ENCODE peak calls at places on chromosomes 2 and 18, in eight cellular contexts. One of them, this sample, is unnamed.

GRCh38 chr2:11438555-11439080 is 27.3 kb downstream of the E2F6 start:
- DNase-seq in spleen: no peak
- DNase-seq in IMR-90: no peak
- DNase-seq in Peyer's patch: no peak
- DNase-seq in endothelial cell of umbilical vein: no peak
- DNase-seq in NB4: no peak
- DNase-seq in adrenal gland: no peak
- DNase-seq in heart left ventricle: no peak
- DNase-seq in this sample: no peak

GRCh38 chr2:119122663-119123062 is 35.9 kb downstream of the C1QL2 start:
- DNase-seq in spleen: no peak
- DNase-seq in IMR-90: no peak
- DNase-seq in Peyer's patch: no peak
- DNase-seq in endothelial cell of umbilical vein: no peak
- DNase-seq in NB4: no peak
- DNase-seq in adrenal gland: no peak
- DNase-seq in heart left ventricle: no peak
- DNase-seq in this sample: no peak

GRCh38 chr2:112614201-112614840 is 29.9 kb downstream of the CHCHD5 start:
- DNase-seq in spleen: peak
- DNase-seq in IMR-90: no peak
- DNase-seq in Peyer's patch: no peak
- DNase-seq in endothelial cell of umbilical vein: no peak
- DNase-seq in NB4: no peak
- DNase-seq in adrenal gland: no peak
- DNase-seq in heart left ventricle: no peak
- DNase-seq in this sample: no peak

GRCh38 chr2:39356922-39357639 is 80.0 kb downstream of the MAP4K3 start:
- DNase-seq in spleen: no peak
- DNase-seq in IMR-90: no peak
- DNase-seq in Peyer's patch: no peak
- DNase-seq in endothelial cell of umbilical vein: no peak
- DNase-seq in NB4: no peak
- DNase-seq in adrenal gland: no peak
- DNase-seq in heart left ventricle: no peak
- DNase-seq in this sample: no peak

GRCh38 chr18:45702871-45703270 is 21.1 kb upstream of the SLC14A1 start:
- DNase-seq in spleen: no peak
- DNase-seq in IMR-90: peak
- DNase-seq in Peyer's patch: no peak
- DNase-seq in endothelial cell of umbilical vein: no peak
- DNase-seq in NB4: no peak
- DNase-seq in adrenal gland: no peak
- DNase-seq in heart left ventricle: no peak
- DNase-seq in this sample: no peak

GRCh38 chr2:8251291-8251690 is 430.6 kb upstream of the ID2 start:
- DNase-seq in spleen: no peak
- DNase-seq in IMR-90: no peak
- DNase-seq in Peyer's patch: no peak
- DNase-seq in endothelial cell of umbilical vein: no peak
- DNase-seq in NB4: peak
- DNase-seq in adrenal gland: no peak
- DNase-seq in heart left ventricle: no peak
- DNase-seq in this sample: no peak

GRCh38 chr2:207394812-207395534 is 134.8 kb upstream of the CREB1 start:
- DNase-seq in spleen: no peak
- DNase-seq in IMR-90: peak
- DNase-seq in Peyer's patch: no peak
- DNase-seq in endothelial cell of umbilical vein: peak
- DNase-seq in NB4: peak
- DNase-seq in adrenal gland: peak
- DNase-seq in heart left ventricle: no peak
- DNase-seq in this sample: no peak

GRCh38 chr2:167844714-167845530 is 402.5 kb downstream of the STK39 start:
- DNase-seq in spleen: no peak
- DNase-seq in IMR-90: no peak
- DNase-seq in Peyer's patch: no peak
- DNase-seq in endothelial cell of umbilical vein: no peak
- DNase-seq in NB4: peak
- DNase-seq in adrenal gland: no peak
- DNase-seq in heart left ventricle: no peak
- DNase-seq in this sample: no peak

GRCh38 chr2:48600204-48600813 is 17.3 kb upstream of the GTF2A1L start:
- DNase-seq in spleen: no peak
- DNase-seq in IMR-90: peak
- DNase-seq in Peyer's patch: no peak
- DNase-seq in endothelial cell of umbilical vein: peak
- DNase-seq in NB4: peak
- DNase-seq in adrenal gland: no peak
- DNase-seq in heart left ventricle: no peak
- DNase-seq in this sample: no peak

GRCh38 chr2:135151615-135152014 is 99.5 kb downstream of the RAB3GAP1 start:
- DNase-seq in spleen: no peak
- DNase-seq in IMR-90: no peak
- DNase-seq in Peyer's patch: no peak
- DNase-seq in endothelial cell of umbilical vein: no peak
- DNase-seq in NB4: no peak
- DNase-seq in adrenal gland: no peak
- DNase-seq in heart left ventricle: no peak
- DNase-seq in this sample: no peak

GRCh38 chr2:39141346-39142011 is 20.6 kb upstream of the SOS1 start:
- DNase-seq in spleen: no peak
- DNase-seq in IMR-90: no peak
- DNase-seq in Peyer's patch: peak
- DNase-seq in endothelial cell of umbilical vein: no peak
- DNase-seq in NB4: peak
- DNase-seq in adrenal gland: no peak
- DNase-seq in heart left ventricle: no peak
- DNase-seq in this sample: no peak

GRCh38 chr18:11950824-11951223 is 30.5 kb upstream of the IMPA2 start:
- DNase-seq in spleen: peak
- DNase-seq in IMR-90: no peak
- DNase-seq in Peyer's patch: no peak
- DNase-seq in endothelial cell of umbilical vein: no peak
- DNase-seq in NB4: no peak
- DNase-seq in adrenal gland: no peak
- DNase-seq in heart left ventricle: no peak
- DNase-seq in this sample: no peak

GRCh38 chr18:79540161-79540913 is 139.3 kb upstream of the CTDP1 start:
- DNase-seq in spleen: peak
- DNase-seq in IMR-90: no peak
- DNase-seq in Peyer's patch: no peak
- DNase-seq in endothelial cell of umbilical vein: no peak
- DNase-seq in NB4: no peak
- DNase-seq in adrenal gland: no peak
- DNase-seq in heart left ventricle: peak
- DNase-seq in this sample: peak

GRCh38 chr2:222499226-222499625 is 74.9 kb downstream of the SGPP2 start:
- DNase-seq in spleen: no peak
- DNase-seq in IMR-90: no peak
- DNase-seq in Peyer's patch: no peak
- DNase-seq in endothelial cell of umbilical vein: no peak
- DNase-seq in NB4: no peak
- DNase-seq in adrenal gland: no peak
- DNase-seq in heart left ventricle: no peak
- DNase-seq in this sample: no peak

GRCh38 chr2:119178811-119179601 is 20.5 kb upstream of the C1QL2 start:
- DNase-seq in spleen: no peak
- DNase-seq in IMR-90: no peak
- DNase-seq in Peyer's patch: no peak
- DNase-seq in endothelial cell of umbilical vein: no peak
- DNase-seq in NB4: no peak
- DNase-seq in adrenal gland: no peak
- DNase-seq in heart left ventricle: no peak
- DNase-seq in this sample: peak

GRCh38 chr2:160169401-160169918 is 30.6 kb downstream of the ITGB6 start:
- DNase-seq in spleen: no peak
- DNase-seq in IMR-90: no peak
- DNase-seq in Peyer's patch: no peak
- DNase-seq in endothelial cell of umbilical vein: no peak
- DNase-seq in NB4: no peak
- DNase-seq in adrenal gland: no peak
- DNase-seq in heart left ventricle: no peak
- DNase-seq in this sample: no peak

GRCh38 chr2:28377984-28378678 is 14.5 kb upstream of the FOSL2 start:
- DNase-seq in spleen: no peak
- DNase-seq in IMR-90: no peak
- DNase-seq in Peyer's patch: no peak
- DNase-seq in endothelial cell of umbilical vein: no peak
- DNase-seq in NB4: peak
- DNase-seq in adrenal gland: no peak
- DNase-seq in heart left ventricle: no peak
- DNase-seq in this sample: peak

GRCh38 chr2:74440378-74441110 is 1.2 kb downstream of the RTKN start:
- DNase-seq in spleen: peak
- DNase-seq in IMR-90: peak
- DNase-seq in Peyer's patch: peak
- DNase-seq in endothelial cell of umbilical vein: peak
- DNase-seq in NB4: peak
- DNase-seq in adrenal gland: peak
- DNase-seq in heart left ventricle: peak
- DNase-seq in this sample: peak

GRCh38 chr2:214529514-214529913 is 118.7 kb downstream of the VWC2L start:
- DNase-seq in spleen: no peak
- DNase-seq in IMR-90: no peak
- DNase-seq in Peyer's patch: no peak
- DNase-seq in endothelial cell of umbilical vein: no peak
- DNase-seq in NB4: no peak
- DNase-seq in adrenal gland: no peak
- DNase-seq in heart left ventricle: no peak
- DNase-seq in this sample: no peak

GRCh38 chr2:121635371-121635770 is 13.9 kb downstream of the CLASP1 start:
- DNase-seq in spleen: no peak
- DNase-seq in IMR-90: no peak
- DNase-seq in Peyer's patch: no peak
- DNase-seq in endothelial cell of umbilical vein: no peak
- DNase-seq in NB4: peak
- DNase-seq in adrenal gland: no peak
- DNase-seq in heart left ventricle: no peak
- DNase-seq in this sample: no peak

GRCh38 chr2:42800461-42800962 is 8.1 kb upstream of the HAAO start:
- DNase-seq in spleen: no peak
- DNase-seq in IMR-90: no peak
- DNase-seq in Peyer's patch: no peak
- DNase-seq in endothelial cell of umbilical vein: no peak
- DNase-seq in NB4: no peak
- DNase-seq in adrenal gland: no peak
- DNase-seq in heart left ventricle: no peak
- DNase-seq in this sample: no peak
- TF ChIP-seq POLR2A in spleen: no peak
- TF ChIP-seq POLR2A in IMR-90: no peak
- TF ChIP-seq POLR2A in Peyer's patch: no peak
- TF ChIP-seq POLR2A in endothelial cell of umbilical vein: no peak
- TF ChIP-seq POLR2A in NB4: no peak
- TF ChIP-seq POLR2A in adrenal gland: no peak
- TF ChIP-seq POLR2A in heart left ventricle: no peak
- TF ChIP-seq POLR2A in this sample: no peak

GRCh38 chr2:157419031-157419580 is 24.8 kb downstream of the CYTIP start:
- DNase-seq in spleen: peak
- DNase-seq in IMR-90: no peak
- DNase-seq in Peyer's patch: no peak
- DNase-seq in endothelial cell of umbilical vein: no peak
- DNase-seq in NB4: no peak
- DNase-seq in adrenal gland: no peak
- DNase-seq in heart left ventricle: no peak
- DNase-seq in this sample: no peak

GRCh38 chr2:157421377-157421944 is 22.4 kb downstream of the CYTIP start:
- DNase-seq in spleen: no peak
- DNase-seq in IMR-90: no peak
- DNase-seq in Peyer's patch: no peak
- DNase-seq in endothelial cell of umbilical vein: no peak
- DNase-seq in NB4: no peak
- DNase-seq in adrenal gland: no peak
- DNase-seq in heart left ventricle: no peak
- DNase-seq in this sample: no peak

GRCh38 chr2:157420771-157421323 is 23.0 kb downstream of the CYTIP start:
- DNase-seq in spleen: peak
- DNase-seq in IMR-90: peak
- DNase-seq in Peyer's patch: no peak
- DNase-seq in endothelial cell of umbilical vein: no peak
- DNase-seq in NB4: peak
- DNase-seq in adrenal gland: no peak
- DNase-seq in heart left ventricle: no peak
- DNase-seq in this sample: no peak

GRCh38 chr2:157424374-157424773 is 19.5 kb downstream of the CYTIP start:
- DNase-seq in spleen: no peak
- DNase-seq in IMR-90: no peak
- DNase-seq in Peyer's patch: no peak
- DNase-seq in endothelial cell of umbilical vein: no peak
- DNase-seq in NB4: no peak
- DNase-seq in adrenal gland: no peak
- DNase-seq in heart left ventricle: no peak
- DNase-seq in this sample: no peak

GRCh38 chr2:157421964-157422363 is 21.9 kb downstream of the CYTIP start:
- DNase-seq in spleen: peak
- DNase-seq in IMR-90: no peak
- DNase-seq in Peyer's patch: no peak
- DNase-seq in endothelial cell of umbilical vein: no peak
- DNase-seq in NB4: no peak
- DNase-seq in adrenal gland: no peak
- DNase-seq in heart left ventricle: no peak
- DNase-seq in this sample: no peak
- TF ChIP-seq POLR2A in spleen: no peak
- TF ChIP-seq POLR2A in IMR-90: no peak
- TF ChIP-seq POLR2A in Peyer's patch: no peak
- TF ChIP-seq POLR2A in endothelial cell of umbilical vein: no peak
- TF ChIP-seq POLR2A in NB4: no peak
- TF ChIP-seq POLR2A in adrenal gland: no peak
- TF ChIP-seq POLR2A in heart left ventricle: no peak
- TF ChIP-seq POLR2A in this sample: no peak

DNA sequence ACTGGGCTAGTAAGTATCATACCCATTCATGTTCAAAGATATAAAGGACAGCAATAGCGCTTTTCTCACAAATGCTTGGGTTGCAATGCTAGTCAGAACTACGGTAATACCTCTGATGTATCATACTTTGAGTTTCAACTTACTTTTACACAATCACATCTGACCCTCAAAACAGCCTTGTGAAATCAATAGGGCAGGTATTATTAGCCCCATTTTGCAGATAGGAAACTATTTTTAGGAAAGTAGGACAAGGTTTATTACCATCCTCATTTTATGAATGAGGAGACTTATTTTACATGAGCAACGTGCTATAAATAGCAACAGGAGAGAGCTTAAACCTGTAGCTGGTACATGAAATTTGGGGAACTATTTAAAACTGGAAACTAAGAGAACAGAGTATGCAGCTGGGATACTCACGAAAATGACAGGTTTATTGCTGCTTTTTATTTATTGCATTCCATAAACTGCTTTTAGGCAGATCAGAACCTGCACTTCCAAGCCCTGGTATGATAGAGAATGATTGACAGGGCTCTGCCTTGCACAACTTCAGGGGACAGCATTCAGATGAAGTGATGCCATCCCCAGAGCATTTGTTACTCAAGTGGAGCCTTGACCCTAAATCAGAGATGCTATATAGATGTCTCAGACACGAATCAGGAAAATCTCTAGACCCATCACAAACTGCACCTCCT is 42.4 kb upstream of the PPM1B start:
- DNase-seq in spleen: no peak
- DNase-seq in IMR-90: no peak
- DNase-seq in Peyer's patch: no peak
- DNase-seq in endothelial cell of umbilical vein: no peak
- DNase-seq in NB4: peak
- DNase-seq in adrenal gland: no peak
- DNase-seq in heart left ventricle: no peak
- DNase-seq in this sample: no peak
- TF ChIP-seq POLR2A in spleen: no peak
- TF ChIP-seq POLR2A in IMR-90: no peak
- TF ChIP-seq POLR2A in Peyer's patch: no peak
- TF ChIP-seq POLR2A in endothelial cell of umbilical vein: no peak
- TF ChIP-seq POLR2A in NB4: no peak
- TF ChIP-seq POLR2A in adrenal gland: no peak
- TF ChIP-seq POLR2A in heart left ventricle: no peak
- TF ChIP-seq POLR2A in this sample: no peak

GRCh38 chr18:77101410-77102245 is 31.0 kb downstream of the MBP start:
- DNase-seq in spleen: peak
- DNase-seq in IMR-90: peak
- DNase-seq in Peyer's patch: peak
- DNase-seq in endothelial cell of umbilical vein: peak
- DNase-seq in NB4: peak
- DNase-seq in adrenal gland: peak
- DNase-seq in heart left ventricle: peak
- DNase-seq in this sample: peak
- TF ChIP-seq POLR2A in spleen: no peak
- TF ChIP-seq POLR2A in IMR-90: peak
- TF ChIP-seq POLR2A in Peyer's patch: no peak
- TF ChIP-seq POLR2A in endothelial cell of umbilical vein: peak
- TF ChIP-seq POLR2A in NB4: peak
- TF ChIP-seq POLR2A in adrenal gland: no peak
- TF ChIP-seq POLR2A in heart left ventricle: no peak
- TF ChIP-seq POLR2A in this sample: no peak